ENCODE peak calls at places on chromosome 19, in seven cellular contexts. D is HFFc6, J is fibroblast of lung, O is activated B cell treated with CpG ODN at 0.5 μM for 24 hours, K is EH, E is HTR-8/SVneo, Y is body of pancreas. S is an unnamed sample.

GRCh38 chr19:18713550-18714117 is 30.2 kb downstream of the CRTC1 start:
- DNase-seq in D (no peak), J (no peak), O (no peak), K (no peak), E (no peak), Y (no peak), S (no peak)

GRCh38 chr19:58091251-58091995 is 6.6 kb downstream of the ZSCAN18 start:
- DNase-seq in D (no peak), J (no peak), O (no peak), K (no peak), E (no peak), Y (no peak), S (no peak)

GRCh38 chr19:27890206-27890605 is 1322.7 kb downstream of the UQCRFS1 start:
- DNase-seq in D (no peak), J (no peak), O (no peak), K (no peak), E (no peak), Y (no peak), S (no peak)

GRCh38 chr19:58053480-58054156 is 5.5 kb upstream of the ZNF135 start:
- DNase-seq in D (no peak), J (no peak), O (no peak), K (no peak), E (no peak), Y (no peak), S (no peak)

GRCh38 chr19:31841755-31842154 is 492.5 kb upstream of the TSHZ3 start:
- DNase-seq in D (no peak), J (no peak), O (no peak), K (no peak), E (no peak), Y (no peak), S (no peak)

GRCh38 chr19:5694952-5695648 is 5.0 kb downstream of the RPL36 start:
- DNase-seq in D (no peak), J (no peak), O (no peak), K (no peak), E (no peak), Y (peak), S (no peak)

GRCh38 chr19:44718441-44719261 is 19.7 kb downstream of the CEACAM16 start:
- DNase-seq in D (no peak), J (peak), O (no peak), K (peak), E (peak), Y (peak), S (no peak)

GRCh38 chr19:48614436-48615144 is at the start of gene FAM83E:
- DNase-seq in D (no peak), J (no peak), O (no peak), K (no peak), E (no peak), Y (no peak), S (no peak)